ENCODE peak calls at places on chromosomes 16 and 17, in seven cellular contexts. One of them, this sample, is unnamed.

GRCh38 chr16:86444274-86445060 is 65.9 kb upstream of the FOXF1 start:
- DNase-seq in stomach: no peak
- DNase-seq in mesenchymal stem cell: no peak
- DNase-seq in PC-9: no peak
- DNase-seq in SK-N-SH: peak; percentile 53
- DNase-seq in CD8-positive, alpha-beta T cell: no peak
- DNase-seq in heart left ventricle: no peak
- DNase-seq in this sample: no peak

GRCh38 chr17:44011876-44012275 is 2.9 kb downstream of the TMEM101 start:
- DNase-seq in stomach: no peak
- DNase-seq in mesenchymal stem cell: no peak
- DNase-seq in PC-9: no peak
- DNase-seq in SK-N-SH: peak; percentile 42
- DNase-seq in CD8-positive, alpha-beta T cell: no peak
- DNase-seq in heart left ventricle: no peak
- DNase-seq in this sample: no peak

GRCh38 chr17:15929941-15930340 is 15.0 kb upstream of the ADORA2B start:
- DNase-seq in stomach: no peak
- DNase-seq in mesenchymal stem cell: no peak
- DNase-seq in PC-9: no peak
- DNase-seq in SK-N-SH: no peak
- DNase-seq in CD8-positive, alpha-beta T cell: no peak
- DNase-seq in heart left ventricle: no peak
- DNase-seq in this sample: no peak

GRCh38 chr17:81667754-81668153 is 1.2 kb downstream of the CCDC137 start:
- DNase-seq in stomach: no peak
- DNase-seq in mesenchymal stem cell: no peak
- DNase-seq in PC-9: no peak
- DNase-seq in SK-N-SH: peak; percentile 55
- DNase-seq in CD8-positive, alpha-beta T cell: no peak
- DNase-seq in heart left ventricle: no peak
- DNase-seq in this sample: no peak

GRCh38 chr16:84548971-84549844 is 44.7 kb upstream of the MEAK7 start:
- DNase-seq in stomach: no peak
- DNase-seq in mesenchymal stem cell: peak; percentile 23
- DNase-seq in PC-9: no peak
- DNase-seq in SK-N-SH: peak; percentile 30
- DNase-seq in CD8-positive, alpha-beta T cell: peak; percentile 36
- DNase-seq in heart left ventricle: no peak
- DNase-seq in this sample: no peak

GRCh38 chr16:78524066-78524595 is 424.7 kb downstream of the WWOX start:
- DNase-seq in stomach: no peak
- DNase-seq in mesenchymal stem cell: peak; percentile 56
- DNase-seq in PC-9: no peak
- DNase-seq in SK-N-SH: no peak
- DNase-seq in CD8-positive, alpha-beta T cell: no peak
- DNase-seq in heart left ventricle: no peak
- DNase-seq in this sample: no peak

GRCh38 chr17:64964796-64965195 is 45.5 kb upstream of the LRRC37A3 start:
- DNase-seq in stomach: no peak
- DNase-seq in mesenchymal stem cell: no peak
- DNase-seq in PC-9: no peak
- DNase-seq in SK-N-SH: no peak
- DNase-seq in CD8-positive, alpha-beta T cell: no peak
- DNase-seq in heart left ventricle: no peak
- DNase-seq in this sample: no peak

GRCh38 chr17:72715906-72716572 is 376.4 kb downstream of the SLC39A11 start:
- DNase-seq in stomach: no peak
- DNase-seq in mesenchymal stem cell: peak; percentile 97
- DNase-seq in PC-9: peak; percentile 82
- DNase-seq in SK-N-SH: no peak
- DNase-seq in CD8-positive, alpha-beta T cell: no peak
- DNase-seq in heart left ventricle: no peak
- DNase-seq in this sample: no peak

GRCh38 chr17:40316571-40317344 is 7.8 kb downstream of the RARA start:
- DNase-seq in stomach: peak; percentile 45
- DNase-seq in mesenchymal stem cell: peak; percentile 86
- DNase-seq in PC-9: peak; percentile 73
- DNase-seq in SK-N-SH: peak; percentile 87
- DNase-seq in CD8-positive, alpha-beta T cell: no peak
- DNase-seq in heart left ventricle: peak; percentile 88
- DNase-seq in this sample: no peak

GRCh38 chr17:2962729-2963128 is 100.7 kb downstream of the OR1D5 start:
- DNase-seq in stomach: no peak
- DNase-seq in mesenchymal stem cell: no peak
- DNase-seq in PC-9: no peak
- DNase-seq in SK-N-SH: no peak
- DNase-seq in CD8-positive, alpha-beta T cell: no peak
- DNase-seq in heart left ventricle: no peak
- DNase-seq in this sample: peak; percentile 62
- H3K4me1 ChIP-seq in stomach: peaks cover 20% of the 10 kb centered on the region
- H3K4me1 ChIP-seq in mesenchymal stem cell: peaks cover 21% of the 10 kb centered on the region
- H3K4me1 ChIP-seq in PC-9: peaks cover 62% of the 10 kb centered on the region
- H3K4me1 ChIP-seq in SK-N-SH: peaks cover 74% of the 10 kb centered on the region
- H3K4me1 ChIP-seq in CD8-positive, alpha-beta T cell: no peaks in the 10 kb centered on the region
- H3K4me1 ChIP-seq in heart left ventricle: no peaks in the 10 kb centered on the region
- H3K4me1 ChIP-seq in this sample: peaks cover 4% of the 10 kb centered on the region

GRCh38 chr17:21124096-21124495 is 2.7 kb upstream of the DHRS7B start:
- DNase-seq in stomach: no peak
- DNase-seq in mesenchymal stem cell: no peak
- DNase-seq in PC-9: peak; percentile 11
- DNase-seq in SK-N-SH: no peak
- DNase-seq in CD8-positive, alpha-beta T cell: no peak
- DNase-seq in heart left ventricle: no peak
- DNase-seq in this sample: no peak
- H3K27ac ChIP-seq in stomach: no peak overlapping the region
- H3K27ac ChIP-seq in mesenchymal stem cell: no peak overlapping the region
- H3K27ac ChIP-seq in PC-9: no peak overlapping the region
- H3K27ac ChIP-seq in SK-N-SH: no peak overlapping the region
- H3K27ac ChIP-seq in CD8-positive, alpha-beta T cell: no peak overlapping the region
- H3K27ac ChIP-seq in heart left ventricle: no peak overlapping the region
- H3K27ac ChIP-seq in this sample: no peak overlapping the region

DNA sequence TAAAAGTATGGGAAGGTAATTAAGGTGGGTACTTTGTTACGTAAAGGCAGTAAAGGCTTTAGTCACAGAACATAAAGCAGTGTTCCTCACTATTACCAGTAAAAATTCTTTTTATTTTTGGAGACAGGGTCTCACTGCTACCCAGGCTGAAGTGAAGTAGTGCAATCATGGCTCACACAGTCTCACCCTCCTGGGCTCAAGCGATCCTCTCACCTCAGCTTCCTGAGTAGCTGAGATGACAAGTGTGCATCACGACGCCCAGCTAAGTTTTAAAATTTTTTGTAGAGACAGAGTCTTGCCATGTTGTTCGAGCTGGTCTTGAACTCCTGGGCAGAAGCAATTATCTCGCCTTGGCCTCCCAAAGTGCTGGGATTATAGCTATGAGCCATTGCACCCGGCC is 80.5 kb downstream of the CREBBP start:
- DNase-seq in stomach: no peak
- DNase-seq in mesenchymal stem cell: no peak
- DNase-seq in PC-9: no peak
- DNase-seq in SK-N-SH: no peak
- DNase-seq in CD8-positive, alpha-beta T cell: no peak
- DNase-seq in heart left ventricle: no peak
- DNase-seq in this sample: no peak
- H3K4me1 ChIP-seq in stomach: peaks cover 13% of the 10 kb centered on the region
- H3K4me1 ChIP-seq in mesenchymal stem cell: peaks cover 4% of the 10 kb centered on the region
- H3K4me1 ChIP-seq in PC-9: no peaks in the 10 kb centered on the region
- H3K4me1 ChIP-seq in SK-N-SH: peaks cover 2% of the 10 kb centered on the region
- H3K4me1 ChIP-seq in CD8-positive, alpha-beta T cell: peaks cover 61% of the 10 kb centered on the region
- H3K4me1 ChIP-seq in heart left ventricle: peaks cover 21% of the 10 kb centered on the region
- H3K4me1 ChIP-seq in this sample: peaks cover 38% of the 10 kb centered on the region

DNA sequence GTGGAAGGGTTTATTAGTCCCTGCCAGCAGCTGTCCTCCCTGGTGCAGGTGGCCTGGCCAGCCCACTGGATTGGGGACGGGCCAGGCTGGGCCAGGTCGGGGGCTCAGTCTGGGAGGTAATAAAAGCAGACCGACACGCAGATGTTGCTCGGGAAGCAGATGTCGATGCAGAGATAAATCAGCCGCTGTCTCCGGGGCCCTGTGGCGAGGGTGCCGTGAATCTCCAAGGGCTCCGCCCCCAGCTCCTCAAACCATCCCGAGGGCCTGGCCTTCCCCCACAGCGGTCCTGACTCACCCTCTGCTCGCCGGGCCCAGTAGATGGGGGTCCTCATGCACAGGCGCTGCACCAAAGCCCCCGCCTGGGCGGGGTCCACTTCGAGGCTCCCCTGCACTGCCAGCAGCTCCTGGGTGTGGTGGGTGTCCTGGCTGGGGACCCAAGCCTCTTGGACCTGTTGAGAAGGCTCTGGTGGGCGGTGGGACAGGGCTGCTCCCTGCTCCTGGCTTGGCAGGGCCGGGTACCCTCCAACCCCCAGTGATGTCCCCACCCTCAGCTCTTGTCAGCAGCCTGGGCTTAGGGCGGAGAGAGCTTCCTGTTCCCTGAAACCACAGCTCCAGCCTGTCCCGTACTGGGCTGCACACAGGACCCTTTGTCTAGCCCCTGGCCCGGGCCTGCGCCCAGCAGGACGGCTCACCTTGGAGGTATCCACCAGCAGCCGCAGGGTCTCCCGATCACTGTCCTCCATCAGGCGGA is 1.2 kb downstream of the BRICD5 start:
- DNase-seq in stomach: no peak
- DNase-seq in mesenchymal stem cell: no peak
- DNase-seq in PC-9: no peak
- DNase-seq in SK-N-SH: no peak
- DNase-seq in CD8-positive, alpha-beta T cell: no peak
- DNase-seq in heart left ventricle: no peak
- DNase-seq in this sample: no peak
- H3K27ac ChIP-seq in stomach: no peak overlapping the region
- H3K27ac ChIP-seq in mesenchymal stem cell: no peak overlapping the region
- H3K27ac ChIP-seq in PC-9: no peak overlapping the region
- H3K27ac ChIP-seq in SK-N-SH: no peak overlapping the region
- H3K27ac ChIP-seq in CD8-positive, alpha-beta T cell: no peak overlapping the region
- H3K27ac ChIP-seq in heart left ventricle: no peak overlapping the region
- H3K27ac ChIP-seq in this sample: no peak overlapping the region

DNA sequence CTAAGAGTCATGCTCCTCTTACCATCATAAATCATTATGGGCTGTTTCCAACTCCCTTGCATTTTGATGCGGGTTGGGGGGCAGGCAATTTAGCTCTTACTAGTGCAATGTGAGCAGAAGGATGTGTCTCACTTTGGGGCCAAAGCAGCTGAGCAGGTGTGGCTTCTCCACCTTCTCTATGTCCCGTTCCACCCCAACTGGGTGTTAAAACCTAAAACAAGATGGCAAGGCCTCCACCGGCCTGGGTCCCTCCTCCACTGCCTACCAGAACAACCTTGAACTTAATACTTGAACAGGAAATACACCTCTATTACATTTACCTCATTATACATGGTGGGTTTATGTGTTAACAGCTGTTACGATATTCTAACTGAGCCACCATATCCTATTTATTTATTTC is 52.8 kb downstream of the TOX3 start:
- DNase-seq in stomach: no peak
- DNase-seq in mesenchymal stem cell: no peak
- DNase-seq in PC-9: no peak
- DNase-seq in SK-N-SH: no peak
- DNase-seq in CD8-positive, alpha-beta T cell: no peak
- DNase-seq in heart left ventricle: no peak
- DNase-seq in this sample: no peak
- H3K4me1 ChIP-seq in stomach: peaks cover 36% of the 10 kb centered on the region
- H3K4me1 ChIP-seq in mesenchymal stem cell: no peaks in the 10 kb centered on the region
- H3K4me1 ChIP-seq in PC-9: no peaks in the 10 kb centered on the region
- H3K4me1 ChIP-seq in SK-N-SH: no peaks in the 10 kb centered on the region
- H3K4me1 ChIP-seq in CD8-positive, alpha-beta T cell: no peaks in the 10 kb centered on the region
- H3K4me1 ChIP-seq in heart left ventricle: no peaks in the 10 kb centered on the region
- H3K4me1 ChIP-seq in this sample: no peaks in the 10 kb centered on the region

GRCh38 chr17:48612456-48612853 is 1.6 kb upstream of the HOXB7 start:
- DNase-seq in stomach: no peak
- DNase-seq in mesenchymal stem cell: peak; percentile 74
- DNase-seq in PC-9: no peak
- DNase-seq in SK-N-SH: no peak
- DNase-seq in CD8-positive, alpha-beta T cell: no peak
- DNase-seq in heart left ventricle: no peak
- DNase-seq in this sample: no peak
- H3K27ac ChIP-seq in stomach: peak overlapping the region; percentile 73
- H3K27ac ChIP-seq in mesenchymal stem cell: peak overlapping the region; percentile 64
- H3K27ac ChIP-seq in PC-9: peak overlapping the region; percentile 31
- H3K27ac ChIP-seq in SK-N-SH: no peak overlapping the region
- H3K27ac ChIP-seq in CD8-positive, alpha-beta T cell: no peak overlapping the region
- H3K27ac ChIP-seq in heart left ventricle: no peak overlapping the region
- H3K27ac ChIP-seq in this sample: no peak overlapping the region